ENCODE peak calls at places on chromosomes 12 and 14, in four cellular contexts. T is PC-9, X is right lobe of liver, W is endothelial cell. B is an unnamed sample.
A peak's percentile ranks its signal among the peaks of the same experiment; 100 is the strongest.

GRCh38 chr14:19873178-19873577 is 1.8 kb upstream of the OR4K2 start:
- DNase-seq in T (no peak), X (no peak), W (no peak), B (no peak)

GRCh38 chr12:17302001-17302400 is 696.0 kb upstream of the LMO3 start:
- DNase-seq in T (no peak), X (no peak), W (no peak), B (no peak)

GRCh38 chr12:4216542-4216927 is 57.0 kb upstream of the CCND2 start:
- DNase-seq in T (no peak), X (no peak), W (no peak), B (no peak)

GRCh38 chr12:69495071-69495470 is 24.9 kb downstream of the FRS2 start:
- DNase-seq in T (no peak), X (no peak), W (no peak), B (no peak)

GRCh38 chr14:79011091-79011919 is 841.1 kb downstream of the NRXN3 start:
- DNase-seq in T (peak; percentile 35), X (no peak), W (peak; percentile 28), B (peak; percentile 20)

GRCh38 chr12:122870867-122871664 is 24.9 kb downstream of the VPS37B start:
- DNase-seq in T (no peak), X (peak; percentile 81), W (no peak), B (no peak)

GRCh38 chr12:88306471-88307069 is 164.5 kb downstream of the TMTC3 start:
- DNase-seq in T (no peak), X (no peak), W (no peak), B (no peak)

GRCh38 chr12:4116251-4117111 is 157.1 kb upstream of the CCND2 start:
- DNase-seq in T (no peak), X (peak; percentile 28), W (no peak), B (no peak)

GRCh38 chr12:42097971-42098370 is 46.7 kb downstream of the GXYLT1 start:
- DNase-seq in T (no peak), X (no peak), W (no peak), B (peak; percentile 46)

GRCh38 chr14:30462358-30462757 is 96.6 kb upstream of the G2E3 start:
- DNase-seq in T (no peak), X (no peak), W (no peak), B (no peak)

GRCh38 chr12:29625359-29625953 is 128.0 kb upstream of the OVCH1 start:
- DNase-seq in T (no peak), X (no peak), W (no peak), B (no peak)

GRCh38 chr12:76919388-76920181 is 40.8 kb upstream of the CSRP2 start:
- DNase-seq in T (no peak), X (no peak), W (no peak), B (no peak)

GRCh38 chr12:13000616-13000934 is 510 bp upstream of the HEBP1 start:
- DNase-seq in T (no peak), X (no peak), W (no peak), B (peak; percentile 36)

GRCh38 chr12:97386133-97386581 is 76.4 kb upstream of the RMST start:
- DNase-seq in T (no peak), X (no peak), W (no peak), B (no peak)

GRCh38 chr12:121400332-121401139 is 618 bp downstream of the RNF34 start:
- DNase-seq in T (peak; percentile 63), X (peak; percentile 59), W (no peak), B (peak; percentile 59)

GRCh38 chr14:106605548-106606448 is 1079.4 kb downstream of the TMEM121 start:
- DNase-seq in T (no peak), X (no peak), W (no peak), B (peak; percentile 74)

GRCh38 chr12:52949413-52950331 is 754 bp downstream of the KRT18 start:
- DNase-seq in T (peak; percentile 78), X (peak; percentile 71), W (peak; percentile 59), B (no peak)

GRCh38 chr12:64825143-64826011 is 930 bp downstream of the TBC1D30 start:
- DNase-seq in T (no peak), X (no peak), W (peak; percentile 7), B (peak; percentile 20)

GRCh38 chr14:91126761-91127160 is 12.9 kb downstream of the DGLUCY start:
- DNase-seq in T (no peak), X (no peak), W (no peak), B (no peak)

GRCh38 chr12:29653286-29653685 is 130.5 kb downstream of the TMTC1 start:
- DNase-seq in T (no peak), X (no peak), W (no peak), B (no peak)

GRCh38 chr12:52411806-52412205 is 5.7 kb upstream of the KRT82 start:
- DNase-seq in T (no peak), X (no peak), W (no peak), B (no peak)

GRCh38 chr14:103854822-103855733 is 7.7 kb upstream of the PPP1R13B start:
- DNase-seq in T (peak; percentile 45), X (no peak), W (peak; percentile 61), B (no peak)

GRCh38 chr14:95993768-95994592 is 45.2 kb upstream of the C14orf132 start:
- DNase-seq in T (no peak), X (no peak), W (peak; percentile 21), B (peak; percentile 43)

GRCh38 chr12:1629338-1630080 is 478 bp downstream of the WNT5B start:
- DNase-seq in T (no peak), X (peak; percentile 64), W (peak; percentile 12), B (peak; percentile 54)

GRCh38 chr12:30827406-30828055 is 72.8 kb upstream of the CAPRIN2 start:
- DNase-seq in T (no peak), X (no peak), W (no peak), B (no peak)

GRCh38 chr12:33514893-33515292 is 75.3 kb upstream of the SYT10 start:
- DNase-seq in T (no peak), X (no peak), W (no peak), B (no peak)
- TF ChIP-seq CTCF in T (no peak), X (no peak), W (peak; percentile 14), B (no peak)

GRCh38 chr12:49019435-49020317 is 1.1 kb upstream of the PRKAG1 start:
- DNase-seq in T (no peak), X (no peak), W (peak; percentile 52), B (peak; percentile 70)
- TF ChIP-seq CTCF in T (peak; percentile 52), X (no peak), W (peak; percentile 22), B (peak; percentile 42)

GRCh38 chr14:87148655-87149054 is 844.3 kb downstream of the GALC start:
- DNase-seq in T (no peak), X (no peak), W (no peak), B (no peak)
- TF ChIP-seq CTCF in T (no peak), X (no peak), W (no peak), B (no peak)

GRCh38 chr14:23525611-23526010 is 26.0 kb downstream of the ZFHX2 start:
- DNase-seq in T (no peak), X (no peak), W (no peak), B (no peak)
- TF ChIP-seq CTCF in T (no peak), X (no peak), W (no peak), B (no peak)

DNA sequence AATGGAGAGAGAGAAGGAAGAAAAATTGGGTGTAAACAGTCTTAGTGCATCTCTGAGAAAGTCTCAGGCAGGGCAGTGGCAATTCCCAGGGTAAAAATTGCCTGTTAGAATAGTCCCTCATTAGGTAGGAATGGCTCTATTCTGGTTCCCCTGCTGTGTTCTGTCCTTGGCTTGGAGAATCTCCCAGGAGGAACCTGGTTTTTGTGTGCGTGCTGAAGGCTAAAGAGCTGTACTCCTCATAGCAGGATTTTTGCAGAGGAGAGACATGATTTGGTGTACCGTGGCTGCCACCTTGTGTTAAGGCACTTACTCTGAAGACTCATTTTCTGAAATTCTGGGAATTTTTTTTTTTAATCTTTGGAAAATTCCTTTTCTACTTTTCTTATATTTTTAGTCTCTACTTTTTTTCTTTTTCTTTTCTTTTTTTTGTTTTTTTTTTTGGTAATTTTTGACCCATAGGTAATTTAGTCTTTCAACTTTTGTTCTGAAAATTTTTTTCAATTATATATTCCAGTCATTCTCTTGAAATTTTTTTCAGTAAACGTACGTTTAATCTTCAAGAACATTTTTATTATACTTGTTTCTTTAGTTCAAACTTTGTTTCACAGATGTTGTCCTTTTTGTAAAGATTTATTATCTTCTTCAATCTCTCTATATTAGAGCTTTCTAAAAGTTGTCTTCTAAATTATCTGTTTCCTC is 63.8 kb downstream of the FBXO33 start:
- DNase-seq in T (peak; percentile 38), X (no peak), W (peak; percentile 52), B (peak; percentile 30)
- TF ChIP-seq CTCF in T (peak; percentile 56), X (peak; percentile 27), W (peak; percentile 39), B (peak; percentile 45)

DNA sequence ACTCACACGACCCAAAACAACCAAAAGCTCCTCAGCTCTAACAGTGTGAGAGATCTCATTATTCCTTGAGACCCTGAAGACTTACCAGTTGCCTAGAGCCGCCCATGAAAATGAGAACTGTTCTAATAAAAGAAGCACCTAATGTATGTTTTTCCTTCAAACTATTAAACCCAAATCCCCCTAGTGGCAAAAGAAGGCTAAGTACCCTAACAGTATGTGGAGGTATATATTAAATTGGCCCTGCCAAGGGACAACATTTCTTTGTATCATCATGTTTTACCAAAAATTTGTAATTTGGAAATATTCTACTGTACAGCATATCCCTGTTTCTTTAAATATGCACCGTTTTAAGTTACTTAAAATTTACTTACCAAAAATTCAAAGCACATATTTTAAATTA is 38.0 kb upstream of the PPFIA2 start:
- DNase-seq in T (no peak), X (no peak), W (no peak), B (no peak)
- TF ChIP-seq CTCF in T (peak; percentile 59), X (no peak), W (peak; percentile 77), B (peak; percentile 14)

GRCh38 chr12:71548906-71549305 is 109.3 kb downstream of the LGR5 start:
- DNase-seq in T (no peak), X (no peak), W (no peak), B (no peak)
- TF ChIP-seq CTCF in T (no peak), X (no peak), W (no peak), B (no peak)

DNA sequence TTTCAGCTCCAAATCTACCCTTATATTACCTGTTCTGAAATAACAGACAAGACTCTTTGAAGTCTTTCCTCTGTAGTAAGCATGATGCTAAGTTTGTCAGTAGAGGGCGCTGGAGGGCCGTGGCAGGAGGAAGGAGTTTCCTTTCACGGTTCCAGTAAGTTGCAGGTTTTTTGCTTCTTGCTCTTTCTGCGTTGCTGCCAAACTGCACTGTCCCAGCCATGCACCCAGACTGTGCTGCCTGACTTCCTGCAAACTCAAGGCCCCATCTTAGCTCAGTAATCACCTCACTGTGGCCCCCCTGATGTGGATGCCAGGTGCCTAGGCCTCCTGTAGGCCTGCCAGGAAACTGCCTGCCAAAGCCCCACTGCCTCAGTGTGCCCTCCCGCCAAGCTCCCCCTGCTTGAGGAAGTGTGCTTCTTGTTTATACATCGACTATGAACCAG is 193.5 kb upstream of the LRIG3 start:
- DNase-seq in T (peak; percentile 51), X (peak; percentile 76), W (peak; percentile 83), B (peak; percentile 61)
- TF ChIP-seq CTCF in T (peak; percentile 88), X (peak; percentile 69), W (peak; percentile 88), B (peak; percentile 82)